ENCODE peak calls at places on chromosomes 12 and 14, in ten cellular contexts. J is tibial nerve, K is lower lobe of right lung, Q is psoas muscle, O is breast epithelium, F is HCT116, P is left ventricle myocardium inferior, A is heart left ventricle, D is pancreas, M is heart right ventricle. G is an unnamed sample.

GRCh38 chr12:15700595-15700994 is 88.6 kb downstream of the EPS8 start:
- DNase-seq in J (no peak), K (no peak), Q (no peak), O (no peak), F (peak), P (no peak), A (no peak), D (no peak), M (no peak), G (peak)

GRCh38 chr12:7144414-7145120 is 14.4 kb downstream of the CLSTN3 start:
- DNase-seq in J (no peak), K (no peak), Q (no peak), O (no peak), F (peak), P (no peak), A (no peak), D (no peak), M (no peak), G (no peak)

GRCh38 chr12:57605308-57606015 is 838 bp downstream of the DTX3 start:
- DNase-seq in J (no peak), K (no peak), Q (no peak), O (no peak), F (no peak), P (no peak), A (no peak), D (no peak), M (no peak), G (no peak)

GRCh38 chr12:3600039-3600720 is 109.2 kb downstream of the PRMT8 start:
- DNase-seq in J (no peak), K (no peak), Q (no peak), O (no peak), F (no peak), P (no peak), A (no peak), D (no peak), M (no peak), G (no peak)

GRCh38 chr12:116765271-116765670 is 27.2 kb downstream of the RNFT2 start:
- DNase-seq in J (no peak), K (no peak), Q (no peak), O (no peak), F (no peak), P (no peak), A (no peak), D (no peak), M (no peak), G (no peak)

GRCh38 chr14:25111061-25111601 is 61.2 kb upstream of the STXBP6 start:
- DNase-seq in J (peak), K (no peak), Q (no peak), O (no peak), F (no peak), P (no peak), A (peak), D (no peak), M (no peak), G (no peak)

GRCh38 chr14:64705406-64706118 is 1.3 kb downstream of the PLEKHG3 start:
- DNase-seq in J (peak), K (no peak), Q (no peak), O (no peak), F (no peak), P (no peak), A (no peak), D (no peak), M (peak), G (no peak)

GRCh38 chr12:50985322-50985721 is 33.0 kb downstream of the HIGD1C start:
- DNase-seq in J (peak), K (no peak), Q (no peak), O (no peak), F (peak), P (no peak), A (peak), D (no peak), M (no peak), G (no peak)

GRCh38 chr12:10967409-10967808 is 19.3 kb downstream of the TAS2R50 start:
- DNase-seq in J (no peak), K (no peak), Q (no peak), O (no peak), F (no peak), P (no peak), A (no peak), D (no peak), M (no peak), G (peak)

GRCh38 chr14:69107407-69108003 is 45.4 kb downstream of the DCAF5 start:
- DNase-seq in J (peak), K (no peak), Q (no peak), O (no peak), F (peak), P (no peak), A (peak), D (no peak), M (no peak), G (peak)

GRCh38 chr14:88844980-88845491 is 20.6 kb downstream of the TTC8 start:
- DNase-seq in J (no peak), K (no peak), Q (no peak), O (no peak), F (no peak), P (no peak), A (no peak), D (no peak), M (no peak), G (no peak)

GRCh38 chr12:62684586-62685295 is 218.1 kb downstream of the MON2 start:
- DNase-seq in J (peak), K (no peak), Q (peak), O (peak), F (no peak), P (peak), A (peak), D (no peak), M (peak), G (no peak)

GRCh38 chr12:92803921-92804320 is 101.1 kb downstream of the PLEKHG7 start:
- DNase-seq in J (no peak), K (no peak), Q (no peak), O (no peak), F (no peak), P (no peak), A (no peak), D (no peak), M (no peak), G (no peak)

GRCh38 chr12:98532687-98533304 is 17.4 kb downstream of the TMPO start:
- DNase-seq in J (no peak), K (no peak), Q (no peak), O (no peak), F (peak), P (no peak), A (no peak), D (no peak), M (no peak), G (peak)

GRCh38 chr14:71713061-71713850 is 219.0 kb upstream of the RGS6 start:
- DNase-seq in J (no peak), K (no peak), Q (no peak), O (no peak), F (no peak), P (no peak), A (no peak), D (no peak), M (no peak), G (no peak)

GRCh38 chr12:53983580-53984572 is 1.1 kb upstream of the HOXC10 start:
- DNase-seq in J (no peak), K (no peak), Q (peak), O (no peak), F (no peak), P (no peak), A (no peak), D (peak), M (no peak), G (no peak)

GRCh38 chr14:45426685-45427282 is 173.8 kb upstream of the MIS18BP1 start:
- DNase-seq in J (no peak), K (no peak), Q (no peak), O (no peak), F (peak), P (no peak), A (no peak), D (no peak), M (no peak), G (no peak)

GRCh38 chr12:78726854-78727253 is 137.7 kb upstream of the SYT1 start:
- DNase-seq in J (no peak), K (no peak), Q (no peak), O (no peak), F (no peak), P (no peak), A (no peak), D (no peak), M (no peak), G (no peak)

GRCh38 chr12:49984960-49985359 is 12.2 kb downstream of the AQP6 start:
- DNase-seq in J (no peak), K (no peak), Q (no peak), O (no peak), F (no peak), P (no peak), A (no peak), D (no peak), M (no peak), G (no peak)

GRCh38 chr14:53055003-53055402 is 98.1 kb downstream of the DDHD1 start:
- DNase-seq in J (no peak), K (no peak), Q (no peak), O (no peak), F (peak), P (no peak), A (no peak), D (no peak), M (no peak), G (peak)

GRCh38 chr14:20400965-20401593 is 12.2 kb downstream of the TEP1 start:
- DNase-seq in J (no peak), K (no peak), Q (no peak), O (no peak), F (peak), P (no peak), A (no peak), D (no peak), M (no peak), G (no peak)

GRCh38 chr12:113184900-113185179 is 438 bp downstream of the DDX54 start:
- DNase-seq in J (peak), K (peak), Q (peak), O (peak), F (peak), P (peak), A (peak), D (peak), M (peak), G (peak)

GRCh38 chr12:89529738-89530137 is 3.9 kb upstream of the POC1B start:
- DNase-seq in J (no peak), K (no peak), Q (no peak), O (no peak), F (no peak), P (no peak), A (no peak), D (no peak), M (no peak), G (no peak)

GRCh38 chr14:81437226-81437625 is 37.1 kb upstream of the STON2 start:
- DNase-seq in J (no peak), K (no peak), Q (no peak), O (no peak), F (no peak), P (no peak), A (no peak), D (no peak), M (no peak), G (no peak)

GRCh38 chr12:29547844-29548243 is 50.4 kb upstream of the OVCH1 start:
- DNase-seq in J (no peak), K (no peak), Q (no peak), O (no peak), F (no peak), P (no peak), A (no peak), D (no peak), M (no peak), G (no peak)

GRCh38 chr14:39841088-39841487 is 408.9 kb upstream of the FBXO33 start:
- DNase-seq in J (no peak), K (no peak), Q (no peak), O (no peak), F (no peak), P (no peak), A (no peak), D (no peak), M (no peak), G (no peak)

GRCh38 chr14:100955201-100955600 is 51.7 kb upstream of the RTL1 start:
- DNase-seq in J (no peak), K (no peak), Q (no peak), O (no peak), F (no peak), P (no peak), A (no peak), D (no peak), M (no peak), G (peak)

GRCh38 chr14:100944052-100944451 is 40.5 kb upstream of the RTL1 start:
- DNase-seq in J (no peak), K (no peak), Q (no peak), O (no peak), F (no peak), P (no peak), A (no peak), D (no peak), M (no peak), G (no peak)

GRCh38 chr14:100950024-100950423 is 46.5 kb upstream of the RTL1 start:
- DNase-seq in J (no peak), K (no peak), Q (no peak), O (no peak), F (no peak), P (no peak), A (no peak), D (no peak), M (no peak), G (no peak)
- H3K27ac ChIP-seq in J (no peak), K (no peak), Q (no peak), O (no peak), F (no peak), P (no peak), A (no peak), D (no peak), M (no peak), G (no peak)

DNA sequence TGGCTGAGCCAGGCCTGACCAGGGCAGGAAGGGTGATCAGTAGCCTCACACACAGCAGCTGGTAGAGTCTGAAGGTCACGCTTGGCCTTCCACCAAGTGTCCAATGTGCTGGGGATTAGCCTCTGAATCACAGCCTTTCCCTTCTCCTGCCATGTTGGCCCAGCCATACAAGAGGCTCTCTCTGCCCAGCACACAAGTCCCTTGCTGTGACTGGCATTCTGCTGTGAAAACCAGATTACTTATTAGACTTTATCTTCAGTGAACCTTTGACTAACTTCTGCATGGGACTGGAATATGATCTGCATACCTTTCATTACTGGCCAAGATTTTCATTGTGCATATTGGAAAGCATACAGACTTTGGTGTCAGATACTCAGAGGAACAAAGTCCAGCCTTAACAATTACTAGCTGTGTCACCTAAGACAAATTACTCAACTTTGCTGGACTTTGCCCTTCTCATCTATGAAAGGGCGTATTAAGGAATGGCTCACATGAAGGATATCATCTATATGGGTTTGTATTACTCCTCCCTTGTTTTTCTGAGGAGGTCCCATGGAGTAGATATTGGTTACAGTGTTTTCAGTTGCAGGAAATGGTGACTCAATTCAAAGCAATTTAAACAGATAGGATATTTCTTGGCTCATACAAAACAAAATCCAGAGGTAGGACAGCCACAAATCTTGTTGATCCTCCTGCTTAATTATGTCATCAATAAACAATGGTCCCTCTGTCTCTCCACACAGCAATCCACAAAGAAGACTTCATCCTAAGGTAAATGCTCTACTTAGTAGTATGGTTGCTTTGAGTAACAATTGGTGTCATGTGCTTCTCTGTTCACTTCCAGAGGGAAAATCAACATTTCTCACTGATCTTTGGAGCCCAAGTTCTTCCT is 99.6 kb downstream of the DYRK2 start:
- DNase-seq in J (no peak), K (no peak), Q (peak), O (no peak), F (peak), P (no peak), A (no peak), D (peak), M (no peak), G (no peak)
- H3K4me3 ChIP-seq in J (no peak), K (no peak), Q (no peak), O (no peak), F (no peak), P (no peak), A (no peak), D (no peak), M (no peak), G (no peak)

GRCh38 chr14:31420013-31420318 is 384 bp downstream of the HEATR5A start:
- DNase-seq in J (peak), K (peak), Q (peak), O (peak), F (no peak), P (peak), A (peak), D (peak), M (peak), G (no peak)

GRCh38 chr14:31418440-31418839 is 1.9 kb downstream of the HEATR5A start:
- DNase-seq in J (no peak), K (no peak), Q (no peak), O (no peak), F (no peak), P (no peak), A (no peak), D (no peak), M (no peak), G (no peak)

GRCh38 chr14:31421200-31421599 is 850 bp upstream of the HEATR5A start:
- DNase-seq in J (no peak), K (no peak), Q (no peak), O (no peak), F (no peak), P (no peak), A (no peak), D (no peak), M (no peak), G (no peak)

GRCh38 chr14:31419179-31420012 is 954 bp downstream of the HEATR5A start:
- DNase-seq in J (no peak), K (no peak), Q (no peak), O (no peak), F (no peak), P (no peak), A (no peak), D (no peak), M (no peak), G (no peak)

GRCh38 chr14:31420319-31421081 is at the start of gene HEATR5A:
- DNase-seq in J (peak), K (peak), Q (peak), O (peak), F (peak), P (peak), A (peak), D (peak), M (peak), G (peak)
- TF ChIP-seq CTCF in J (peak), K (peak), Q (peak), O (no peak), F (no peak), P (peak), A (peak), D (no peak), M (no peak), G (peak)

DNA sequence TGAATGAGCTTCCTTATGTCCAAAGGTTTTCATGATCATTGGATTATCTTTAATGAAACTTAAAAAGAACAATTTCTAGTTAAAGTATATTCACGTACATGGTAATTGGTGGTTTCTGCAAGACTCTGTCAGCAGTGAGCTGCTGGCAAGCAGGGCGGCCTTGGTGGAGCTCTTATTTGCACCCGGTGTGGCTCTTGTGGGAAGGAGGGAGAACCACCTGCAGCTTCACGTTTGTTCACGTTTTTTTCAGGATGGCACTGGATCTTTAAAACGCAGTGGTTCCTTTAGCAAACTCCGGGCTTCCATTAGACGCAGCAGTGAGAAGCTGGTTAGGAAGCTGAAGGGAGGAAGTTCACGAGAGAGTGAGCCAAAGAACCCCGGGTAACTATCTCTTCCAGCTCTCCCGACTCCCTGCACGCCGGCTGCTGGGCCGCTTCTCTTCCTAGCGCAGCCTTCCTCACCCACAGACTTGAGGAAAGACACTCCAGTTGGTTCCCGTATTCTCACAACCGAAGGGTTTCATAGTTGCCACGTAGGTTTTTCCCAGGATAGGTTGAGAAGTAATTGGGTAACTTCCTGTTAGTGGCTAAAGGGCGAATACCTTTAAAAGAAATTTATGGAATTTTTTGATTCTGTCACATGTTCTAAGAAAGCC is 28.3 kb downstream of the XRCC3 start:
- DNase-seq in J (no peak), K (no peak), Q (no peak), O (no peak), F (no peak), P (no peak), A (no peak), D (no peak), M (no peak), G (no peak)
- H3K27ac ChIP-seq in J (no peak), K (no peak), Q (no peak), O (peak), F (no peak), P (peak), A (no peak), D (no peak), M (no peak), G (peak)

GRCh38 chr12:103571286-103571685 is 15.8 kb upstream of the STAB2 start:
- DNase-seq in J (no peak), K (peak), Q (no peak), O (no peak), F (peak), P (peak), A (no peak), D (peak), M (peak), G (no peak)
- H3K4me3 ChIP-seq in J (no peak), K (no peak), Q (peak), O (no peak), F (peak), P (peak), A (no peak), D (no peak), M (no peak), G (no peak)

DNA sequence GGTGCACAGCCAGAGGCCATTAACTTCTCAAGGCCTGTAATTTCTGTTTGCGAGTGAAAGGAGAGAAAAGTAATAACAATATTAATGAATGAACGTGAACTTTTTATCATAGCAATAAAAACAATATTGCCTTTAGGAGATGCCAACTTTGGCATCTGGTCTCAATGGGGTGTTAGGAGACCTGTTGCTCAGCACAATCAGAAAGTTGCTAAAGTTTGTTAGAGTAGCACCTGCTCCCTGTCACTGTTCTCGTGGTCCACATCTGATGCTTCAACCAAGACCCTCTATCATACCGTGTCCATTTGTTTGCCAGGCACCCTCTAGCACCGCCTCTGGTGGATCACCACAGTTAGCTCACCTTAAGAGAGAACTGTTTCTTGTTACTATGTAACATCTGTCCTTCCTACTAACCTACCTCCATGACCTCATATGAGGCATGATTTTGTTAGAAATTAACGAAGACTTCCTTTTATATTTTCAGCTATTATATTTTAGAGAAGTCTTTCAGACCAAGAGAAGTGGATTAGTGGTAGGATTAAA is 12.5 kb upstream of the CLEC4E start:
- DNase-seq in J (no peak), K (no peak), Q (no peak), O (no peak), F (no peak), P (no peak), A (no peak), D (no peak), M (no peak), G (no peak)
- TF ChIP-seq CTCF in J (no peak), K (no peak), Q (no peak), O (no peak), F (peak), P (no peak), A (no peak), D (no peak), M (no peak), G (no peak)

DNA sequence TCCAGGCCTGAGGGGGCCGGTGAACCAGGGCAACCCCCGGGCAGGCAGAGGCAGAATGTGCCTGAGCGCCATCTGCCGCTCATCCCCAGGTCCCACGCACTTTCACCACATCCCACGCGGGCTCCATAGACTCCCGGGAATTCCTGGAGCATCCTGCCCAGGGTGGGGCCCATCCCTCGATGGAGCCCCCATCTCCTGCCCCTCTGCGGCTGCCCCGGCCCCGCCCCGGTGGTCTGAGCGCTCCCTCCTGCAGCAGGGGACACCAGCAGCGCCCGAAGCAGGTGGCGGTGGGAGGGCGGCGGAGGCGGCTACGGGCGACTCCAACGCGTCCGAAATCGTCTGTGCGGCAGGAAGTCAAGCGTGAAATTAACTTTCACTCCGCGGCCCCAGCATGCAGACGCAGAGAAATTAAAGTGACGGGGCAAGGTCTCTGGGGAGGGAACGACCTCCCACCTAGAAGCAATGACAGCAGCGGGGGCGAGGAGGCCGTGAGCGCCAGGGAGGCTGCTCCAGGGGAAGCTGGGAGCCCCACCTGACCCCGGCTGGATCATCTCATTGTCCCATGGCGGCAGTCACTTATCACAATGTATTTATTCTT is 122.2 kb downstream of the NCOR2 start:
- DNase-seq in J (no peak), K (peak), Q (peak), O (no peak), F (no peak), P (peak), A (no peak), D (peak), M (peak), G (no peak)
- H3K27ac ChIP-seq in J (no peak), K (no peak), Q (no peak), O (peak), F (no peak), P (no peak), A (no peak), D (no peak), M (no peak), G (no peak)